ENCODE peak calls at places on chromosomes 5 and 9, in nine cellular contexts. J, G, X, O, U, R, D, P and L are unnamed samples.
A peak's percentile ranks its signal among the peaks of the same experiment; 100 is the strongest.

GRCh38 chr5:174374206-174374605 is 328.7 kb downstream of the NSG2 start:
- DNase-seq in J (no peak), G (no peak), X (no peak), O (no peak), U (no peak), R (no peak), D (no peak), P (no peak), L (no peak)

GRCh38 chr5:55104036-55104767 is 1.8 kb downstream of the GZMA start:
- DNase-seq in J (peak; percentile 14), G (no peak), X (no peak), O (no peak), U (no peak), R (no peak), D (no peak), P (no peak), L (no peak)

GRCh38 chr9:84239341-84239740 is 101.2 kb downstream of the SLC28A3 start:
- DNase-seq in J (no peak), G (peak; percentile 4), X (no peak), O (no peak), U (no peak), R (no peak), D (no peak), P (no peak), L (no peak)

GRCh38 chr9:4301971-4302427 is 2.1 kb upstream of the GLIS3 start:
- DNase-seq in J (peak; percentile 25), G (peak; percentile 93), X (peak; percentile 83), O (peak; percentile 53), U (peak; percentile 89), R (peak; percentile 76), D (no peak), P (no peak), L (peak; percentile 73)

GRCh38 chr5:154368041-154368800 is 77.6 kb upstream of the SAP30L start:
- DNase-seq in J (peak; percentile 98), G (peak; percentile 95), X (no peak), O (no peak), U (peak; percentile 92), R (peak; percentile 66), D (peak; percentile 89), P (no peak), L (peak; percentile 50)

GRCh38 chr5:155460501-155460931 is 447.0 kb downstream of the KIF4B start:
- DNase-seq in J (no peak), G (no peak), X (no peak), O (no peak), U (no peak), R (no peak), D (no peak), P (no peak), L (no peak)

GRCh38 chr9:74577956-74578355 is 80.8 kb downstream of the RORB start:
- DNase-seq in J (peak; percentile 28), G (no peak), X (no peak), O (no peak), U (no peak), R (no peak), D (peak; percentile 1), P (no peak), L (no peak)

GRCh38 chr5:78327761-78328510 is 32.5 kb upstream of the SCAMP1 start:
- DNase-seq in J (no peak), G (peak; percentile 82), X (no peak), O (no peak), U (peak; percentile 92), R (no peak), D (no peak), P (no peak), L (peak; percentile 61)

GRCh38 chr9:6833518-6834192 is 75.9 kb downstream of the KDM4C start:
- DNase-seq in J (no peak), G (no peak), X (no peak), O (no peak), U (peak; percentile 68), R (no peak), D (no peak), P (no peak), L (no peak)

GRCh38 chr5:65142511-65143011 is 339.2 kb downstream of the ADAMTS6 start:
- DNase-seq in J (peak; percentile 95), G (no peak), X (no peak), O (no peak), U (peak; percentile 53), R (no peak), D (no peak), P (no peak), L (no peak)

GRCh38 chr9:93239526-93239925 is 55.6 kb downstream of the WNK2 start:
- DNase-seq in J (no peak), G (no peak), X (no peak), O (no peak), U (no peak), R (no peak), D (no peak), P (no peak), L (no peak)

GRCh38 chr5:148659641-148660345 is 5.5 kb upstream of the HTR4 start:
- DNase-seq in J (no peak), G (no peak), X (no peak), O (no peak), U (no peak), R (no peak), D (no peak), P (no peak), L (no peak)

GRCh38 chr5:32462618-32463017 is 18.1 kb upstream of the ZFR start:
- DNase-seq in J (peak; percentile 11), G (peak; percentile 68), X (no peak), O (no peak), U (peak; percentile 71), R (no peak), D (no peak), P (no peak), L (peak; percentile 37)

GRCh38 chr9:2241461-2241874 is 226.3 kb downstream of the SMARCA2 start:
- DNase-seq in J (peak; percentile 98), G (no peak), X (peak; percentile 76), O (peak; percentile 30), U (no peak), R (peak; percentile 56), D (no peak), P (peak; percentile 63), L (no peak)

DNA sequence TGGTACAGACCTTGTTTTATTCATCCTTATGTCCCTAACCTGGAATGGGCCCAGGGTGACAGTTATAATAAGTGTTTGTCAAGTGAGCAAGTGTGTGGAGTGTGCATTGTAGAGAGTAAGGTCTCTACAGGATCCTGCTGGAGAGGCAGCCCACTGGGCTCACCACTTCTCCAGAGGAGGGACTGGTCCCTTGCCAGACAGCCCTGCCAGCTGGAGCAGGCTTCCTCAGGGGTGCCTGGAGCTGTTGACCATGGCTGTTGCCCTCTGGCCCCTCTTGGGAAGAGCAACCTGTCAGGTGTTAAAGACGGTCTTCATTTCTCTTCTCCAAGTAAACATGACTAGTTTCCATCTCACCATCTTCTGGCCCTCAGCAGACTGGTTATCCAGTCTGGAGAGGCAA is 20.0 kb downstream of the IRF1 start:
- DNase-seq in J (no peak), G (no peak), X (no peak), O (no peak), U (no peak), R (no peak), D (no peak), P (peak; percentile 41), L (no peak)
- H3K27ac ChIP-seq in J (no peak overlapping the region), G (no peak overlapping the region), X (no peak overlapping the region), O (peak overlapping the region; percentile 6), U (no peak overlapping the region), R (no peak overlapping the region), D (no peak overlapping the region), P (peak overlapping the region; percentile 37), L (no peak overlapping the region)

DNA sequence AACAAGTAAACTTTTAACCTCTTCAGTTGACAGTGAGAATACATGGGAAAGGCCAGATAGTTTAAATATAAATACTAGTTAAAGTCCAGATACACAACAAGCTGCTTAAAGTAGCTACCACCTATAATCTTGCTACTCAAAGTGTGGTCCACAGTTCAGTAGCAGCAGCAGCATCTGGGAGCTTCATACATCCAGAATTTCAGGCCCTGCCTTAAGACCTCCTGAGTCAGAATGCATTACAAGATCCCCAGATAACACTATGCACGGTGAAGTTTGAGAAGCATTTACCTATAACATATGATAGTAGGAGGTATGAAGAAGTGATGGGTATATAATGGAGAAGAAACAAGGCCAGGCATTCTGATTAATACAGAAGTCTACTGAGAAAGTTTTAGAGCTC is 244.5 kb downstream of the EFNA5 start:
- DNase-seq in J (no peak), G (peak; percentile 27), X (no peak), O (no peak), U (no peak), R (no peak), D (no peak), P (no peak), L (no peak)
- H3K27ac ChIP-seq in J (no peak overlapping the region), G (peak overlapping the region; percentile 76), X (peak overlapping the region; percentile 68), O (no peak overlapping the region), U (no peak overlapping the region), R (no peak overlapping the region), D (no peak overlapping the region), P (no peak overlapping the region), L (peak overlapping the region; percentile 67)

GRCh38 chr5:57764479-57765089 is 282.0 kb upstream of the ACTBL2 start:
- DNase-seq in J (no peak), G (no peak), X (no peak), O (no peak), U (no peak), R (no peak), D (no peak), P (no peak), L (no peak)
- H3K27ac ChIP-seq in J (no peak overlapping the region), G (no peak overlapping the region), X (no peak overlapping the region), O (no peak overlapping the region), U (no peak overlapping the region), R (no peak overlapping the region), D (no peak overlapping the region), P (no peak overlapping the region), L (no peak overlapping the region)

GRCh38 chr5:140327589-140327988 is 18.8 kb downstream of the HBEGF start:
- DNase-seq in J (peak; percentile 71), G (no peak), X (no peak), O (no peak), U (no peak), R (no peak), D (no peak), P (no peak), L (no peak)

GRCh38 chr5:140329739-140330481 is 16.5 kb downstream of the HBEGF start:
- DNase-seq in J (no peak), G (no peak), X (no peak), O (no peak), U (no peak), R (no peak), D (no peak), P (no peak), L (no peak)

GRCh38 chr5:140324834-140325195 is 21.6 kb downstream of the HBEGF start:
- DNase-seq in J (no peak), G (no peak), X (no peak), O (no peak), U (no peak), R (no peak), D (no peak), P (no peak), L (no peak)

GRCh38 chr5:140325486-140325885 is 20.9 kb downstream of the HBEGF start:
- DNase-seq in J (no peak), G (no peak), X (no peak), O (no peak), U (no peak), R (no peak), D (no peak), P (no peak), L (no peak)

GRCh38 chr5:140328036-140328764 is 18.2 kb downstream of the HBEGF start:
- DNase-seq in J (peak; percentile 52), G (no peak), X (no peak), O (no peak), U (no peak), R (no peak), D (no peak), P (no peak), L (no peak)
- H3K27ac ChIP-seq in J (no peak overlapping the region), G (no peak overlapping the region), X (no peak overlapping the region), O (peak overlapping the region; percentile 2), U (no peak overlapping the region), R (no peak overlapping the region), D (no peak overlapping the region), P (no peak overlapping the region), L (no peak overlapping the region)

GRCh38 chr5:142900926-142901325 is 130.7 kb downstream of the ARHGAP26 start:
- DNase-seq in J (no peak), G (peak; percentile 81), X (no peak), O (no peak), U (peak; percentile 86), R (no peak), D (no peak), P (no peak), L (no peak)
- H3K27ac ChIP-seq in J (no peak overlapping the region), G (no peak overlapping the region), X (no peak overlapping the region), O (peak overlapping the region; percentile 71), U (no peak overlapping the region), R (no peak overlapping the region), D (no peak overlapping the region), P (no peak overlapping the region), L (no peak overlapping the region)